ENCODE peak calls at places on chromosome 13, in six cellular contexts. E is left ventricle myocardium inferior, Z is WERI-Rb-1, I is suprapubic skin, A is psoas muscle, V is IMR-90. O is an unnamed sample.

GRCh38 chr13:75537401-75538365 is at the start of gene COMMD6:
- DNase-seq in E (peak), Z (peak), I (peak), A (peak), V (peak), O (peak)

GRCh38 chr13:46685006-46685730 is 111.8 kb downstream of the ESD start:
- DNase-seq in E (no peak), Z (no peak), I (no peak), A (no peak), V (no peak), O (no peak)

GRCh38 chr13:107827840-107828549 is 387.3 kb downstream of the LIG4 start:
- DNase-seq in E (no peak), Z (no peak), I (no peak), A (no peak), V (no peak), O (no peak)

GRCh38 chr13:75226092-75226491 is 255.9 kb downstream of the TBC1D4 start:
- DNase-seq in E (no peak), Z (no peak), I (no peak), A (no peak), V (no peak), O (no peak)

GRCh38 chr13:30107536-30108136 is 199.7 kb downstream of the KATNAL1 start:
- DNase-seq in E (no peak), Z (no peak), I (peak), A (no peak), V (peak), O (no peak)

GRCh38 chr13:30766957-30767603 is 31.7 kb downstream of the ALOX5AP start:
- DNase-seq in E (no peak), Z (no peak), I (no peak), A (no peak), V (no peak), O (no peak)

GRCh38 chr13:110279684-110280083 is 27.3 kb downstream of the COL4A1 start:
- DNase-seq in E (no peak), Z (no peak), I (no peak), A (no peak), V (no peak), O (no peak)

GRCh38 chr13:30872685-30873443 is 33.2 kb upstream of the MEDAG start:
- DNase-seq in E (no peak), Z (no peak), I (no peak), A (peak), V (peak), O (peak)

GRCh38 chr13:23876265-23876664 is 12.9 kb downstream of the MIPEP start:
- DNase-seq in E (no peak), Z (peak), I (no peak), A (no peak), V (peak), O (no peak)

GRCh38 chr13:66958611-66959010 is 271.5 kb downstream of the PCDH9 start:
- DNase-seq in E (no peak), Z (no peak), I (no peak), A (no peak), V (no peak), O (no peak)

DNA sequence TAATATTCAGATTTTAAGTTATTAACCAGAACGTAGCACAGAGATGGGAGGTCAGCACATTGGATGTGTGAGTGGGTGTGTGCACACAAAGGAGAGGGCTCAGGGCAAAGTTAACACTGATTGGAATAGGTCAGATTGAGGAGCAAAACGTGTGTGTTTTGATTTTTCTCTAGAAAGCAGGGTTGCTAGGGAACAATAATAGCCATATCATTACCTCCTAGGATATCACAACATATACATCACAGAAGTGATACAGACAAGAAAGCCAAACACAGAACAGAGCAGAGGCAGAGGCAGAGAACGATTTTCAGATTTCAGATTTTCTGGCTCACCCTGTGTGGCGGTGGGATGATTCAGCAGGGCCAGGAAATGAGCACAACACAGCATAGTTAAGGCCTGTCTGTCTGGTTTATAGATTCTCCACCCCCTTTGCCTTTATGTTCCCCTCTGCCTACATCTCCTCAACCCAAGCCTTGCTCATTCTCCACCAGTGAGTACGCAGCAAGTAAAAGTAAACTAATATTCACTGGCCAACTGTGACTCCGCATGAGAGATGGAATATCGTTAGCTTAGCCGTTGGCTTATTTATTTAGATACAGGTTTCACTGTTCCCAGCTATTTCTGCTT is 182.6 kb upstream of the TSC22D1 start:
- DNase-seq in E (no peak), Z (no peak), I (no peak), A (no peak), V (peak), O (no peak)
- H3K4me3 ChIP-seq in E (no peak), Z (no peak), I (no peak), A (peak), V (no peak), O (no peak)

DNA sequence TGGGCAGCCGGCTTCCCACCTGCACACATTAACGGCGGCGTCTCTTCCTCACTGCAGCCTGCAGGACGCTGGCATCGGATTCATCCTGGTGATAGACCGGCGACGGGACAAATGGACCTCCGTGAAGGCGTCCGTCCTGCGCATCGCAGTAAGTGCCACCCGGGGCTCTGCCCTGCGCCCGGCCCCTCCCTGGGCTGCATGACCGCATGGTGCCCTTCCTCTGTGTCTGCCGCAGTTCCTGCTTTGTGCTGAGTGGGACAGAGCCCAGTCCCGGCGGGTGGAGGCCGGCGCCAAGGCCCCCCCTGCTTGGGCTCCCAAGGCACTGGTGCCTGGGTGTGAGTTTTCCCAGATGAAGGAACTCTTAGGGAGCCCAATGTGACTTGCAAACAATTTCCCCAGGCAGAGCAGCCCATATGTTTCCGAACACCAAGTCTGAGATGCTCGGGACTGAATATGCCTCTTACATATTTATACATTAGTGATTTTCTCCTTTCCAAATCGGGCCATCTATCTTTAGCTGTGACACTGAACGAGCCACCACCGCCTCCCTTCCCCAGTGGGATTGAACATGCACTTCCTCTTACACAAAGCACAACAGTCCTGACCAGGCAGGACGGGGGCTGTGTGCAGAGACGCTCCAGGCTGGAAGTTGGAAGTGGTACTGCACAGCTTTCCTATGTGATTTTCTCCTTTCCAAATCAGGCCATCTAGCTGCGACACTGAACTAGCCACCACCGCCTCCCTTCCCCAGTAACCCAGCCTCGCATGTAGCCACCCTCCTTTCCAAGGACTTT is 60.2 kb upstream of the F7 start:
- DNase-seq in E (peak), Z (no peak), I (no peak), A (no peak), V (no peak), O (no peak)
- H3K27ac ChIP-seq in E (peak), Z (no peak), I (no peak), A (no peak), V (no peak), O (peak)

GRCh38 chr13:50424993-50425392 is 409.7 kb downstream of the KCNRG start:
- DNase-seq in E (no peak), Z (no peak), I (no peak), A (no peak), V (no peak), O (no peak)

GRCh38 chr13:50419896-50420295 is 404.7 kb downstream of the KCNRG start:
- DNase-seq in E (peak), Z (no peak), I (no peak), A (no peak), V (no peak), O (no peak)

GRCh38 chr13:50420720-50421456 is 405.6 kb downstream of the KCNRG start:
- DNase-seq in E (no peak), Z (no peak), I (no peak), A (no peak), V (no peak), O (no peak)

GRCh38 chr13:50421457-50422130 is 406.4 kb downstream of the KCNRG start:
- DNase-seq in E (no peak), Z (no peak), I (no peak), A (no peak), V (peak), O (no peak)

DNA sequence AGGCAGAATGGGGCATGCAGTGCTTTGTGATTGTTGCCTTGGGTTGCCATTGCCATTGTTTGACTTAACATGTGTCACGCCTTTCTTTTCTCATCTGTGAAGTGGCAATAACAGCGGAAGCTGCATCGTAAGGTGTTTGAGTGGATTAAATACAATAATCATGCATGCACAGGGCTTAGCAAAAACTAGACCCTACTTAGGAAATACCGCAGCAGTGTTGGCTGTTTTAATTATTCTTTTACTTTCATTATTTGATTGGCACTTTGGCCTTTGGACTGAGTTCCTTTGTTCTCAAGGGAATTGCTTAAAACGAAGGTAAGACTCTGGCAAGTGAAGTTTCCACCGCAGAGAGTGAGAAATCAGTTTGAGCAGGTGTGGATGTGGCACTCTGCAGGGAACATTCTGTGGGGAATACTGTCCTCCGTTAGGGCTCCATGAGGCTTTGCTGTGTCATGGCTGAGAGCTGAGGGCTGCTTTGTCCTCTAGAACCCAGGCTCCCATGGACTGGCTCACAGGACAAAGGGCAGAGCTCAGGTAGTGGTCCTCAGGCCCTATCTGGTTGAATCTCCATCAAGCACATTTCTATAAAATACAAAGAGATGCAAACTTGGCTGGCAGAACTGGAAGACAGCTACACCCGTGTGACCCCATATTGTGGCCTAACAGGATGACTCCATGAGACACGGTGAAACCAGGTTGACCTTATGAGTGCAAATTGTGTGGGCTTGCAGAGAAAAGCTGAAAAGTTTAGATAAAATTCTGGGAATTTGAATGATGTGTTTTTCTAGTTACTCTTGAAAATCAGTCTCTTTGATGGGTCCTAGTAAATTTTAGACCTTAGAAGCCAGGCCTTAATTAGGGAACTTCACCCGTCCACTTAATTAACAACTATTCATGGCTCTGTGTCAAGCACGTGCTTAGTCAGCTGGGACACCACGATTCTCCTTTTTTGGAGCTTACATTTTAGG is 407.2 kb downstream of the KCNRG start:
- DNase-seq in E (no peak), Z (no peak), I (no peak), A (no peak), V (no peak), O (no peak)
- TF ChIP-seq CTCF in E (no peak), Z (no peak), I (no peak), A (no peak), V (no peak), O (no peak)

DNA sequence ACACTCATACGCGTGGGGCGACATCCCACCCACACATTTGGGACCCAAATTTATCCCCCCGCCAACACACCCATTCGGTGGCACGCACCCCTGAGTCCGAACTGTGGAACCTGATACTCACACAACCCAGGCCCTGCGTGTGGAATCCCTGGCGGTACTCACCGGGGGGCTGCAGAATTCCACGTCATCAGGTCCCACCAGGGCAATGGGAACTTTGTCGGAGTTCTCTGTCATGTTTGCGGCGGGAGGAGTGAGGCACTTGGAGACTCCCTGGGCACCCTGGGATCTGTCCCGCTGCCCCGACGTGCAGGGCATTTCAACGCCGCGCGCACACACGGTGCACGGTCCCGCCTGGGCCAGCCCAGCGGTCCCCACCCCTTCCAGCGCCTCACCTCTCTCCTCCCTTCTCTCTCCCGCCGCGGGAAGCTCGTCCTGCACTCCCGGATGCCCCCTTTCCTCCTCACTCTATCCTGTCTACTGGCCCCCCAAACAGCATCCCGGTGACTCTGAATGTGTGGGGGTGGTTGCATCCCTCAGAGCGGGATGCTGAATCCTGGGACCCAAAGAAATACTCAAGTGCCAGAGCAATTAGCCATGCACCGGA is at the start of gene CNMD:
- DNase-seq in E (no peak), Z (no peak), I (no peak), A (no peak), V (no peak), O (no peak)
- H3K4me3 ChIP-seq in E (peak), Z (no peak), I (peak), A (peak), V (peak), O (peak)

GRCh38 chr13:48978942-48979601 is 3.4 kb downstream of the FNDC3A start:
- DNase-seq in E (no peak), Z (no peak), I (no peak), A (no peak), V (no peak), O (no peak)
- H3K27ac ChIP-seq in E (no peak), Z (no peak), I (no peak), A (no peak), V (no peak), O (no peak)

GRCh38 chr13:92716749-92717148 is 509.9 kb upstream of the GPC6 start:
- DNase-seq in E (no peak), Z (no peak), I (no peak), A (no peak), V (peak), O (no peak)
- TF ChIP-seq CTCF in E (peak), Z (no peak), I (no peak), A (no peak), V (peak), O (peak)

DNA sequence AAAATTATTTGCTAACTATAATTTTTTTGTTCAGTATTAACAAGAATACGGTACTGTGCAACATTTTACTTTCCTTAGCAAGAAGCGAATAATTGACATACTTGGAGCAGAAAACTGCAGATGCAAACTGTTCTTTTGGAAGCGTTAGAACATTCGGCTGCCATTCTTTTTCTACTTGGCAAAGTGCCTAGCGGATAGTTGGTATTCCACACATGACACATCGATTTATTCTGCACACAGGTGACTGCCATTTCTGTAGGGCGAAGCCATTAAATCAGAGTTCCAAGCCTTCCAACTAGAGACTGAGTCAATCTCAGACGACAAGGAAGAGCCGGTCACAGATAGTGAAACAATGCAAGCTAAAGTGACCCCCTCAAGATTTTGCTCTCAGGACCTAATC is 117.4 kb downstream of the TRPC4 start:
- DNase-seq in E (no peak), Z (no peak), I (no peak), A (no peak), V (no peak), O (no peak)
- H3K4me3 ChIP-seq in E (no peak), Z (no peak), I (no peak), A (no peak), V (no peak), O (no peak)

DNA sequence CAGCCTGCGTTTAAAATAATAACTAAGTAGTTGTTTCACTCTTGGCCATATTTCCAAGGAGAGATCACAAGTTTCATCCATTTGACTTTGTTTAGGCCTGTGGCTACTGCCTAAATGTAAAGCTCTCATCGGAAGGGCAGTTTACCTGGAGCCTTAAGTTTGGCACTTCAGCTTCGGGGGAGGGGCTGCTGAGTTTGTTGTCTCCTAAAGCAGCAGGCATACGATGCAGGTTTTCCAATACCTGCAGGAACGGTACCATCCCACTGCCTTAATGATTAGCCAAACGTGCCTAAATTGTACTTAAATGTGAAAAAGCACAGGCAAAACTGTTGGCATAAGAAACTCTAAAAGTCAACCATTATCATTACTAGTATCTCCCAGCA is 63.1 kb downstream of the CRYL1 start:
- DNase-seq in E (no peak), Z (no peak), I (no peak), A (no peak), V (no peak), O (no peak)
- H3K27ac ChIP-seq in E (peak), Z (no peak), I (peak), A (no peak), V (no peak), O (no peak)

GRCh38 chr13:27269114-27269665 is 1.4 kb upstream of the RASL11A start:
- DNase-seq in E (no peak), Z (no peak), I (no peak), A (no peak), V (peak), O (no peak)

GRCh38 chr13:27273658-27274425 is 3.2 kb downstream of the RASL11A start:
- DNase-seq in E (no peak), Z (no peak), I (no peak), A (no peak), V (peak), O (peak)

GRCh38 chr13:27274631-27275030 is 4.0 kb downstream of the RASL11A start:
- DNase-seq in E (no peak), Z (no peak), I (no peak), A (no peak), V (no peak), O (no peak)

GRCh38 chr13:27271572-27272096 is 1.0 kb downstream of the RASL11A start:
- DNase-seq in E (no peak), Z (no peak), I (no peak), A (no peak), V (no peak), O (no peak)

DNA sequence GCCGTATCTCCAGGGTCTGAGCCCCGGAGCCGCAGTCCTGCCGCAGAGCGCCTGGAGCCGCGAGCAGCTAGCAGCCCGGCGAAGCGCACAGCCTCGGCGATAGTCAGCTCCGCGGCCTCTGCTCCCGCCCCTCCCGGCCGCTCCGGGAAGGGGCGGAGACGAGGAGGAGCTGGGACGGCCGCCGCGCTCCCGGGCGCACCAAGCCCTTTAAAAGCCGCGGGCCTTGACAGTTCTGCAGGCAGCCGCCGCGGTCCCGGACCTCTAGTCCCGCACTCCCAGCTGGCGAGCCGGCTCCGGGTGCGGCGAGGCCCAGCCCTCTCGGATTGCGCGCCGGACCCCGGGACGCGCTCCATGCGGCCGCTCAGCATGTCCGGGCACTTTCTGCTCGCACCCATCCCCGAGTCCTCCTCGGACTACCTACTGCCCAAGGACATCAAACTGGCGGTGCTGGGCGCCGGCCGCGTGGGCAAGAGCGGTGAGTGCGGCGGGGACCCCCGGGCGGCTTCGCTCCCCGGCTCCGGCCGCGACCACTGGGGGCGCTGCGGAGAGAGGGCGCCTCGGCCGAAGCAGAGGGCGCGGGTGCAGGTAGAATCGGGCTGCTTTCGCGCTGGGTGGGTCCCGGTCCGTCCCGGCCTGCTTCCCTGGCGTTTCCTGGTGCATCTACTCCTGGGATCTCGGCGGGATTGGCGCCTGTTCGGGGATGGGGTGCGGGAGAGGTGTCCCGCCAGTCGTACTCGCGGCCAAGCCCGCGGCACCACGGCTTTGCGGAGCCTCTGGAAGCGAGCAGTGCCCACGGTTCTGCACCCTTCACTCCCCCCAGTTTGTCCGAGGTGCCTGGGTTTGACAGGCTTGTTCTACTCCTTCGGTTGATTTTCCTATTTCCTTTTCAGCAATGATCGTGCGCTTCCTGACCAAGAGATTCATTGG is at the start of gene RASL11A:
- DNase-seq in E (peak), Z (peak), I (peak), A (peak), V (peak), O (peak)
- TF ChIP-seq CTCF in E (peak), Z (peak), I (peak), A (peak), V (peak), O (peak)